ENCODE peak calls at places on chromosomes 12 and 14, in seven cellular contexts. M, J, T, Q, D, W and X are unnamed samples.

GRCh38 chr14:35558680-35559079 is 24.7 kb downstream of the INSM2 start:
- DNase-seq in M (no peak), J (no peak), T (no peak), Q (no peak), D (no peak), W (no peak), X (no peak)

GRCh38 chr14:79502101-79502750 is 709.1 kb downstream of the DIO2 start:
- DNase-seq in M (no peak), J (no peak), T (no peak), Q (no peak), D (no peak), W (no peak), X (no peak)

GRCh38 chr12:33296529-33296928 is 143.1 kb downstream of the SYT10 start:
- DNase-seq in M (no peak), J (no peak), T (no peak), Q (no peak), D (no peak), W (no peak), X (no peak)

GRCh38 chr12:18502422-18502821 is 235.4 kb downstream of the PLCZ1 start:
- DNase-seq in M (no peak), J (no peak), T (no peak), Q (no peak), D (no peak), W (no peak), X (no peak)

GRCh38 chr14:21526672-21527319 is 650 bp upstream of the SALL2 start:
- DNase-seq in M (no peak), J (no peak), T (no peak), Q (no peak), D (no peak), W (no peak), X (no peak)

GRCh38 chr14:37559386-37559785 is 35.7 kb downstream of the FOXA1 start:
- DNase-seq in M (peak), J (peak), T (no peak), Q (no peak), D (no peak), W (peak), X (no peak)

GRCh38 chr12:87820524-87821194 is 208.5 kb downstream of the C12orf50 start:
- DNase-seq in M (peak), J (peak), T (no peak), Q (no peak), D (no peak), W (peak), X (peak)

GRCh38 chr12:107818984-107819383 is 44.5 kb downstream of the ASCL4 start:
- DNase-seq in M (peak), J (peak), T (no peak), Q (no peak), D (no peak), W (peak), X (peak)

GRCh38 chr12:57586832-57587429 is 4.1 kb upstream of the PIP4K2C start:
- DNase-seq in M (no peak), J (no peak), T (no peak), Q (no peak), D (no peak), W (no peak), X (no peak)

GRCh38 chr14:26594756-26595545 is 2.9 kb downstream of the NOVA1 start:
- DNase-seq in M (no peak), J (no peak), T (no peak), Q (no peak), D (no peak), W (no peak), X (no peak)

GRCh38 chr14:54094765-54095164 is 138.1 kb upstream of the BMP4 start:
- DNase-seq in M (no peak), J (no peak), T (no peak), Q (no peak), D (no peak), W (peak), X (no peak)

GRCh38 chr14:93033983-93034670 is 81.6 kb downstream of the ITPK1 start:
- DNase-seq in M (no peak), J (no peak), T (no peak), Q (no peak), D (peak), W (no peak), X (peak)

GRCh38 chr12:126734738-126735137 is 1532.2 kb upstream of the TMEM132C start:
- DNase-seq in M (no peak), J (no peak), T (no peak), Q (no peak), D (no peak), W (no peak), X (no peak)

GRCh38 chr14:61558271-61558670 is 137.0 kb upstream of the HIF1A start:
- DNase-seq in M (peak), J (no peak), T (no peak), Q (no peak), D (no peak), W (no peak), X (peak)

GRCh38 chr12:66662729-66663128 is 16.1 kb downstream of the GRIP1 start:
- DNase-seq in M (peak), J (peak), T (no peak), Q (no peak), D (no peak), W (peak), X (peak)

GRCh38 chr14:93648440-93649168 is 139.7 kb downstream of the PRIMA1 start:
- DNase-seq in M (peak), J (no peak), T (no peak), Q (no peak), D (no peak), W (peak), X (peak)

GRCh38 chr14:101353422-101353821 is 207.9 kb upstream of the DIO3 start:
- DNase-seq in M (no peak), J (no peak), T (no peak), Q (no peak), D (no peak), W (no peak), X (no peak)

GRCh38 chr12:14714437-14714836 is 18.0 kb upstream of the GUCY2C start:
- DNase-seq in M (no peak), J (no peak), T (no peak), Q (no peak), D (no peak), W (no peak), X (no peak)

GRCh38 chr14:90692826-90693225 is 123.4 kb downstream of the TTC7B start:
- DNase-seq in M (no peak), J (peak), T (no peak), Q (no peak), D (no peak), W (peak), X (no peak)

GRCh38 chr12:29306267-29306666 is 74.7 kb downstream of the ERGIC2 start:
- DNase-seq in M (no peak), J (no peak), T (no peak), Q (no peak), D (no peak), W (no peak), X (no peak)

GRCh38 chr12:4355843-4356327 is 23.6 kb downstream of the FGF23 start:
- DNase-seq in M (peak), J (peak), T (no peak), Q (peak), D (peak), W (peak), X (peak)

GRCh38 chr14:33675415-33676130 is 275.3 kb downstream of the EGLN3 start:
- DNase-seq in M (peak), J (no peak), T (no peak), Q (no peak), D (no peak), W (no peak), X (no peak)

GRCh38 chr14:47833006-47833405 is 157.6 kb upstream of the MDGA2 start:
- DNase-seq in M (no peak), J (no peak), T (no peak), Q (no peak), D (no peak), W (no peak), X (no peak)

DNA sequence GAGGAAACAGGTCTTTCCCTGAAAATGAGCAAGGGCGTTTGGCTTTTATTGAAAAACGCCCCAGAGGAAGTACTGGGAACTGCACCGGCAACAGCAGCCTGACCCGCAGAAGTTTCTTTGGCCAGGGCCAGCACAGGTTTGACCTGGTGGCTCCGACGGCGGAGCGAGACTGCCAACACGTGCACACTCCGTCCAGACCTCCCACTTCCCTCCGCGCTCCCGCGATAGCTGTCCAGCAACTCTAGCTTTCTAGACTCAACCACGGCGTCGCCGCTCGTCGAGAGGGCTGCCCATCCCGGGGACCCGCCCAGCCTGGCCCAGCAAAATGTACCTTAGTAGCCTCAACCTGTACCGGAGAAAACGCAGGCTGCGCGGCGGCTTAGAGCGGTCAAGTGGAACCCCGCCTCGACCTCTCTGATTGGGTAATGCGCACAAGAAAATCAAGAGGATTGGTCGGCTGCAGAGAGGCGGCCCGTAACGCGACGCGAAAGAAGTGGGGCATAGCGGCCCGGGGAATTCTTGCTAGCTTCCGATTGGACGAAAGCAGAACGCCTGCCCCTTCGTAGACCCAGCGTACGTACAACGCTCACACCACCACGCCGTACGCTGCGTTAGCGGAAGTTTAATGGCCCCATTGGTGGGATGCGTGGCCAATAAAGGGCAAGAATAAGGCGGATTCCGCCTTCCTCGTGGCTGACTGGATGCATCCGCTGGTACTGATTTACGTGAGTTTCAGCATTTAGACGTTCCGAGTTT is at the start of gene WDR89:
- DNase-seq in M (peak), J (peak), T (peak), Q (peak), D (peak), W (peak), X (peak)
- TF ChIP-seq CTCF in M (peak), J (peak), T (peak), Q (peak), D (peak), W (peak), X (peak)

GRCh38 chr14:43503508-43503907 is 1003.6 kb downstream of the FSCB start:
- DNase-seq in M (no peak), J (no peak), T (no peak), Q (no peak), D (no peak), W (no peak), X (peak)
- TF ChIP-seq CTCF in M (no peak), J (no peak), T (no peak), Q (no peak), D (no peak), W (no peak), X (peak)

DNA sequence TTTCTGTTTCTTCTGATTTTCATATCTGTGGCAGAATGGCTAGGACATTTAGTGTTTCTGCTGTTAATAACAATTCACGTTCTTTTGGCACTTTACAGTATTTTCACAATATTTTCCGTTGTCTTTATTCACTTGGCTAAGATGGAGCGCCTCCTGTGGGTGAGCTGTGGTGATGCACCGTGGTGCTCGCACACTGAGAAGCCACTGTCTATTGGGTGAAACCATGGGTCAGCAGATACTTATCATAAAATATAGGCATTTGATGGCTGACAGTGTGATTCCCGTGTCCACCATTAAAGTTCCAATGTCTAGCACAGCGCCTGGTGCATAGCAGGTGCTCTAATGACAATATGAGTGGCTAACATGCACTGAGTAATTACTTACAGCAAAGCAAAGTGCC is 141.8 kb downstream of the VRK1 start:
- DNase-seq in M (no peak), J (no peak), T (no peak), Q (no peak), D (no peak), W (no peak), X (no peak)
- TF ChIP-seq CTCF in M (peak), J (no peak), T (no peak), Q (no peak), D (no peak), W (no peak), X (peak)

GRCh38 chr12:50597200-50598195 is 92.7 kb downstream of the DIP2B start:
- DNase-seq in M (peak), J (peak), T (peak), Q (no peak), D (peak), W (peak), X (peak)
- TF ChIP-seq CTCF in M (peak), J (peak), T (no peak), Q (no peak), D (no peak), W (no peak), X (peak)

DNA sequence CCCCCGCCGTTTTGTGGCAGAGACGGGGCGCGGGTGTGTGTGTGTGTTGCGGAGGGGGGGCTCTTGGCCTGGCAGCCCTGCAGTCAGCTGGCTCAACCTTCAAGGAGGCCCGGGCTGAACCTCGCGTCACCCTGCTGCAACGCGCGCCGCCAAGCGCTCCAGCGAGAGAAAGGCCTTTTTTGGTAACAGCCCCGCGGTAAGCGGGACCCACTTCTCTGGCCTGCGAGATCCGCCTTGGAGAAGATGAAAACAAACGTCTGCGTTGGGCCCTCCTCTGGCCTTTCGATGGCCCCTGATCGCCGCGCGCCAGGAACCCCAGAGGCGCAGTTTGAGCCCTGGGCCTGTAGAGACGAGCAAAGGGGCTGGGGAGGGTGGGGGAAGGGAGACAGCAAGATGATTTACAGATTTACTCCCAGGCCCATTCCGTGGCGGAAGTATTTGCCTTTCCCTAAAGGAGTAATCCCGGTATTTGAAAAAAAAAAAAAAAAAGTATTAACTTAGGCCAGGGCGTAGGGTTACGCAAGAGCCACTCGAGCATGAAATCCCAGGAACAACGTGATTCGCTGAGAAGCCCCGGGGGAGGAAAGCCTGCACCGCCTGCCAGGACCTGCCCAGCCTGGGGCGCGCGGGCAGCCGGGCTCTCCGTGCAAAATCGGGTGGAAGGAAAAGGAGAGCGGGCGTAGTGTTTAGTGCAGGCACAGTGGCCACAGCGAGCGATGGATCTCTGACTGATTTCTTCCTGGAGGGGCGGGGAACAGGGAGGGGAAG is 4.5 kb upstream of the IRF2BPL start:
- DNase-seq in M (peak), J (peak), T (peak), Q (peak), D (peak), W (peak), X (peak)
- TF ChIP-seq CTCF in M (peak), J (peak), T (no peak), Q (no peak), D (no peak), W (peak), X (no peak)

GRCh38 chr14:56515739-56516138 is 63.9 kb upstream of the TMEM260 start:
- DNase-seq in M (no peak), J (no peak), T (no peak), Q (no peak), D (no peak), W (no peak), X (no peak)

GRCh38 chr14:56514663-56515371 is 64.8 kb upstream of the TMEM260 start:
- DNase-seq in M (peak), J (peak), T (no peak), Q (no peak), D (no peak), W (no peak), X (peak)

GRCh38 chr14:56512521-56512920 is 67.1 kb upstream of the TMEM260 start:
- DNase-seq in M (no peak), J (no peak), T (no peak), Q (no peak), D (no peak), W (no peak), X (no peak)
- TF ChIP-seq CTCF in M (no peak), J (no peak), T (no peak), Q (no peak), D (no peak), W (no peak), X (no peak)

DNA sequence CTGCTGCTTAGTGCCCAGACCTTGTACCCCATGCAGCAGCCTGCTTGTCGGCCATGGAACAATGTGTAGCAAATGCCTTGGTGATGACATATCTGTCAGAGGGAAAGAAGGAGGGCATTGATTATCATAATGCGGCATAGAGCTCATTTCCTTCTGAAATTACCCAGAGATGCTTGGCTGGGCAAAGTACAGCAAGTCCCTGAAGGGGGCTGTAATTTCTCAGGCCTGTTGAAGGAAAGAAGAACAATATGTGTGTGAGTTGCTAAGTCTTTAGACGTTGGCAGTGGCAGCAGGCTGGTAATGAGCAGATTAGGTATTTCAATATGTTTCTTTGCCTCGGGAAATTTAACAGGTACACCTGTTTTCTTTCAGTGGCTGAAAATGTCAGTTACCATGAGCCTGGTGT is 128.6 kb downstream of the CRADD start:
- DNase-seq in M (no peak), J (no peak), T (no peak), Q (no peak), D (no peak), W (no peak), X (no peak)
- TF ChIP-seq CTCF in M (no peak), J (no peak), T (no peak), Q (no peak), D (no peak), W (no peak), X (no peak)